ENCODE peak calls at places on chromosomes 16 and 17, in five cellular contexts. R is amygdala, N is fibroblast of lung, W is gastrocnemius medialis, A is AG08396. Q is an unnamed sample.

GRCh38 chr16:12815361-12815760 is 11.7 kb upstream of the CPPED1 start:
- DNase-seq in R (peak), N (no peak), W (no peak), A (no peak), Q (no peak)

GRCh38 chr17:81019563-81020442 is 15.1 kb upstream of the BAIAP2 start:
- DNase-seq in R (no peak), N (no peak), W (no peak), A (no peak), Q (no peak)

GRCh38 chr17:7803981-7804380 is 30.0 kb upstream of the KDM6B start:
- DNase-seq in R (no peak), N (no peak), W (no peak), A (no peak), Q (no peak)

GRCh38 chr16:24539850-24540484 is 601 bp downstream of the RBBP6 start:
- DNase-seq in R (peak), N (peak), W (no peak), A (peak), Q (no peak)

GRCh38 chr16:27547134-27547533 is 2.6 kb downstream of the GTF3C1 start:
- DNase-seq in R (no peak), N (peak), W (no peak), A (peak), Q (peak)

GRCh38 chr17:48162946-48163506 is 55.5 kb downstream of the SNX11 start:
- DNase-seq in R (no peak), N (peak), W (no peak), A (no peak), Q (peak)

GRCh38 chr17:65371702-65372101 is 189.7 kb downstream of the AXIN2 start:
- DNase-seq in R (no peak), N (no peak), W (no peak), A (no peak), Q (no peak)

GRCh38 chr16:59604331-59604730 is 870.2 kb upstream of the GOT2 start:
- DNase-seq in R (no peak), N (no peak), W (no peak), A (no peak), Q (no peak)

GRCh38 chr17:38728290-38728831 is 1.8 kb upstream of the CISD3 start:
- DNase-seq in R (no peak), N (no peak), W (no peak), A (no peak), Q (no peak)

GRCh38 chr17:48610282-48611211 is at the start of gene HOXB7:
- DNase-seq in R (no peak), N (no peak), W (no peak), A (peak), Q (peak)

GRCh38 chr16:89571636-89572035 is 3.9 kb upstream of the CPNE7 start:
- DNase-seq in R (no peak), N (no peak), W (no peak), A (no peak), Q (no peak)

GRCh38 chr16:1537763-1538289 is 4.4 kb downstream of the TMEM204 start:
- DNase-seq in R (no peak), N (no peak), W (no peak), A (no peak), Q (no peak)

GRCh38 chr16:73369841-73370240 is 321.9 kb upstream of the ZFHX3 start:
- DNase-seq in R (no peak), N (no peak), W (no peak), A (no peak), Q (no peak)

GRCh38 chr17:2782030-2782429 is 14.2 kb upstream of the RAP1GAP2 start:
- DNase-seq in R (no peak), N (peak), W (no peak), A (no peak), Q (no peak)

GRCh38 chr16:84368327-84368996 is at the start of gene ATP2C2:
- DNase-seq in R (no peak), N (no peak), W (no peak), A (no peak), Q (no peak)

GRCh38 chr17:50189396-50190277 is 11.8 kb downstream of the COL1A1 start:
- DNase-seq in R (no peak), N (peak), W (no peak), A (no peak), Q (peak)

GRCh38 chr16:49498241-49499017 is 124.8 kb downstream of the C16orf78 start:
- DNase-seq in R (no peak), N (no peak), W (no peak), A (no peak), Q (no peak)